ENCODE peak calls at places on chromosome 2, in six cellular contexts. Z is ureter, G is adrenal gland, X is GM06990, J is A172, U is left kidney. F is an unnamed sample.

GRCh38 chr2:190303642-190304041 is 16.0 kb downstream of the HIBCH start:
- DNase-seq in J (no peak), U (no peak), G (no peak), X (no peak), Z (no peak), F (no peak)

GRCh38 chr2:227335713-227336112 is 10.7 kb downstream of the MFF start:
- DNase-seq in J (no peak), X (no peak), U (no peak), G (no peak), Z (no peak), F (no peak)

GRCh38 chr2:204487447-204488229 is 57.6 kb upstream of the PARD3B start:
- DNase-seq in G (no peak), U (no peak), X (no peak), J (no peak), Z (no peak), F (no peak)

GRCh38 chr2:38129410-38129809 is 53.5 kb upstream of the CYP1B1 start:
- DNase-seq in X (no peak), U (peak), G (peak), Z (no peak), J (no peak), F (no peak)

GRCh38 chr2:217092710-217093379 is 233.0 kb upstream of the TNP1 start:
- DNase-seq in X (no peak), G (no peak), J (no peak), U (no peak), Z (no peak), F (no peak)

GRCh38 chr2:43898958-43899346 is 60.2 kb downstream of the ABCG8 start:
- DNase-seq in J (no peak), G (no peak), Z (no peak), U (no peak), X (no peak), F (no peak)

GRCh38 chr2:7634370-7634769 is 717.2 kb downstream of the RNF144A start:
- DNase-seq in G (no peak), J (no peak), X (no peak), U (no peak), Z (no peak), F (no peak)

GRCh38 chr2:55581875-55582547 is 35.4 kb downstream of the PPP4R3B start:
- DNase-seq in Z (no peak), J (peak), X (no peak), G (peak), U (peak), F (no peak)

GRCh38 chr2:128362889-128363228 is 44.2 kb upstream of the HS6ST1 start:
- DNase-seq in X (no peak), Z (no peak), G (no peak), U (peak), J (peak), F (no peak)

GRCh38 chr2:102798181-102798580 is 36.4 kb downstream of the TMEM182 start:
- DNase-seq in X (no peak), U (no peak), J (no peak), G (no peak), Z (no peak), F (no peak)

GRCh38 chr2:120463527-120463926 is 117.6 kb downstream of the INHBB start:
- DNase-seq in U (no peak), Z (no peak), J (no peak), G (no peak), X (no peak), F (no peak)

GRCh38 chr2:52269696-52270485 is 1238.0 kb upstream of the NRXN1 start:
- DNase-seq in J (no peak), X (no peak), Z (no peak), U (no peak), G (no peak), F (no peak)

GRCh38 chr2:67050621-67051020 is 346.5 kb upstream of the ETAA1 start:
- DNase-seq in U (no peak), X (no peak), J (no peak), G (no peak), Z (no peak), F (no peak)

GRCh38 chr2:17628349-17629261 is 88.1 kb downstream of the VSNL1 start:
- DNase-seq in G (no peak), X (no peak), U (no peak), Z (no peak), J (peak), F (no peak)

GRCh38 chr2:210561482-210561881 is 5.1 kb downstream of the CPS1 start:
- DNase-seq in G (no peak), U (peak), Z (no peak), J (no peak), X (no peak), F (no peak)

GRCh38 chr2:227180286-227180685 is 15.9 kb downstream of the COL4A3 start:
- DNase-seq in Z (peak), U (peak), J (no peak), G (peak), X (no peak), F (no peak)

GRCh38 chr2:183474912-183475695 is 350.9 kb downstream of the NUP35 start:
- DNase-seq in U (peak), X (no peak), Z (no peak), G (no peak), J (no peak), F (no peak)

GRCh38 chr2:28436525-28437051 is 43.9 kb downstream of the FOSL2 start:
- DNase-seq in J (no peak), G (no peak), Z (peak), X (no peak), U (peak), F (peak)

GRCh38 chr2:83827618-83828017 is 631.5 kb downstream of the SUCLG1 start:
- DNase-seq in X (no peak), J (no peak), U (no peak), Z (no peak), G (no peak), F (no peak)

GRCh38 chr2:69298261-69298660 is 88.8 kb downstream of the GFPT1 start:
- DNase-seq in J (peak), U (no peak), G (peak), X (no peak), Z (no peak), F (peak)

GRCh38 chr2:38810488-38810887 is 32.5 kb downstream of the GEMIN6 start:
- DNase-seq in X (no peak), Z (no peak), J (no peak), G (no peak), U (no peak), F (no peak)

GRCh38 chr2:175854149-175854548 is 147.9 kb downstream of the LNPK start:
- DNase-seq in Z (no peak), X (no peak), J (no peak), G (no peak), U (peak), F (no peak)

GRCh38 chr2:73063909-73064875 is 7.3 kb downstream of the SFXN5 start:
- DNase-seq in J (peak), G (peak), X (no peak), Z (no peak), U (no peak), F (peak)

GRCh38 chr2:179422037-179422643 is 157.5 kb upstream of the SESTD1 start:
- DNase-seq in J (peak), U (peak), G (peak), Z (peak), X (no peak), F (peak)

GRCh38 chr2:2762166-2762897 is 431.3 kb upstream of the MYT1L start:
- DNase-seq in X (no peak), J (no peak), Z (no peak), U (no peak), G (no peak), F (no peak)

GRCh38 chr2:143284087-143284675 is 155.0 kb downstream of the ARHGAP15 start:
- DNase-seq in U (peak), X (no peak), G (peak), J (peak), Z (no peak), F (peak)

GRCh38 chr2:43105586-43106562 is 120.5 kb downstream of the ZFP36L2 start:
- DNase-seq in Z (peak), G (peak), U (peak), J (no peak), X (no peak), F (no peak)

GRCh38 chr2:83081835-83082522 is 1377.1 kb downstream of the SUCLG1 start:
- DNase-seq in X (no peak), Z (no peak), J (peak), U (peak), G (peak), F (peak)

GRCh38 chr2:154189963-154190362 is 318.2 kb downstream of the GALNT13 start:
- DNase-seq in Z (no peak), G (no peak), X (no peak), U (peak), J (no peak), F (no peak)

GRCh38 chr2:14925471-14925870 is 293.0 kb downstream of the LRATD1 start:
- DNase-seq in X (no peak), Z (no peak), J (no peak), G (no peak), U (no peak), F (no peak)

GRCh38 chr2:68292108-68292710 is 27.5 kb downstream of the CNRIP1 start:
- DNase-seq in J (peak), G (peak), X (peak), Z (no peak), U (peak), F (peak)

GRCh38 chr2:67867735-67868134 is 195.1 kb downstream of the C1D start:
- DNase-seq in U (no peak), X (no peak), G (no peak), Z (no peak), J (peak), F (peak)

GRCh38 chr2:101949304-101949703 is 42.5 kb upstream of the IL1R2 start:
- DNase-seq in G (no peak), X (no peak), U (no peak), Z (no peak), J (no peak), F (no peak)

GRCh38 chr2:235008584-235009044 is 56.8 kb downstream of the SH3BP4 start:
- DNase-seq in Z (peak), U (peak), X (no peak), G (no peak), J (no peak), F (peak)

GRCh38 chr2:171013851-171014250 is 84.8 kb downstream of the GORASP2 start:
- DNase-seq in G (no peak), U (no peak), Z (no peak), J (no peak), X (no peak), F (no peak)

F was measured in RWPE1.